ENCODE peak calls at places on chromosomes 4 and X, in ten cellular contexts. W is GM10248; A is activated gamma-delta T cell treated with anti-CD3 and anti-CD28 coated beads, Interleukin-2, amount 50 U/mL, for 16 hours; E is NCI-H1105; F is endothelial cell; L is AG08396; U is body of pancreas; P is CD4-positive, CD25-positive, alpha-beta regulatory T cell; Z is COR-L47; J is head of caudate nucleus. T is an unnamed sample.
A peak's percentile ranks its signal among the peaks of the same experiment; 100 is the strongest.

GRCh38 chr4:3879681-3880594 is 113.8 kb downstream of the ADRA2C start:
- DNase-seq in U (no peak), L (no peak), A (peak; percentile 28), W (no peak), Z (no peak), J (no peak), F (no peak), E (no peak), P (no peak), T (no peak)

GRCh38 chr4:77089880-77090279 is 14.1 kb upstream of the CCNI start:
- DNase-seq in P (no peak), J (no peak), F (no peak), L (no peak), E (no peak), A (no peak), Z (no peak), U (no peak), W (no peak), T (no peak)

GRCh38 chr4:28007693-28008092 is 1147.1 kb downstream of the STIM2 start:
- DNase-seq in E (no peak), P (no peak), U (no peak), L (no peak), F (no peak), Z (no peak), A (no peak), W (no peak), J (peak; percentile 51), T (no peak)

GRCh38 chr4:56215138-56215793 is 172.0 kb downstream of the AASDH start:
- DNase-seq in A (no peak), E (no peak), W (no peak), U (no peak), L (no peak), P (no peak), J (no peak), F (no peak), Z (no peak), T (peak; percentile 62)

GRCh38 chr4:40924096-40924792 is 174.5 kb downstream of the NSUN7 start:
- DNase-seq in U (peak; percentile 63), W (peak; percentile 80), L (peak; percentile 82), P (peak; percentile 19), E (peak; percentile 27), F (peak; percentile 79), J (peak; percentile 70), Z (peak; percentile 51), A (peak; percentile 31), T (peak; percentile 40)

GRCh38 chr4:89024051-89024675 is 32.8 kb downstream of the FAM13A start:
- DNase-seq in P (peak; percentile 55), A (peak; percentile 36), E (peak; percentile 31), J (peak; percentile 63), F (peak; percentile 50), U (peak; percentile 64), L (peak; percentile 64), W (peak; percentile 59), Z (peak; percentile 70), T (peak; percentile 39)

GRCh38 chr4:69362351-69362750 is 82.1 kb downstream of the UGT2B28 start:
- DNase-seq in E (no peak), A (no peak), F (no peak), J (no peak), W (no peak), P (no peak), L (no peak), U (no peak), Z (no peak), T (no peak)

GRCh38 chrX:37926700-37927099 is 79.3 kb upstream of the DYNLT3 start:
- DNase-seq in L (peak; percentile 30), E (peak; percentile 16), W (no peak), U (no peak), F (no peak), P (no peak), A (no peak), J (no peak), Z (peak; percentile 22), T (no peak)

GRCh38 chr4:6907658-6908191 is 1.9 kb upstream of the TBC1D14 start:
- DNase-seq in J (peak; percentile 71), W (no peak), L (no peak), E (no peak), U (peak; percentile 55), A (no peak), P (no peak), F (peak; percentile 39), Z (peak; percentile 54), T (peak; percentile 65)

GRCh38 chr4:41745292-41746024 is 3.1 kb downstream of the PHOX2B start:
- DNase-seq in E (no peak), L (no peak), A (no peak), P (no peak), J (no peak), U (no peak), F (no peak), W (no peak), Z (no peak), T (no peak)

GRCh38 chr4:57553695-57554094 is 443.5 kb upstream of the IGFBP7 start:
- DNase-seq in L (no peak), P (no peak), Z (no peak), W (no peak), E (no peak), A (no peak), U (no peak), J (no peak), F (no peak), T (no peak)

GRCh38 chr4:136742330-136742729 is 790.0 kb downstream of the PCDH18 start:
- DNase-seq in P (no peak), E (no peak), W (no peak), F (no peak), Z (no peak), J (no peak), A (no peak), U (no peak), L (peak; percentile 14), T (no peak)

GRCh38 chr4:179417357-179417756 is 1975.1 kb upstream of the AGA start:
- DNase-seq in F (no peak), L (no peak), E (no peak), U (no peak), Z (no peak), A (no peak), P (no peak), J (no peak), W (no peak), T (no peak)

GRCh38 chr4:22500831-22501714 is 14.8 kb downstream of the ADGRA3 start:
- DNase-seq in U (peak; percentile 22), P (no peak), W (no peak), E (no peak), J (no peak), L (peak; percentile 33), A (no peak), F (no peak), Z (no peak), T (no peak)

GRCh38 chrX:41314204-41314603 is 19.8 kb upstream of the DDX3X start:
- DNase-seq in Z (no peak), L (no peak), U (no peak), A (no peak), J (no peak), W (no peak), P (no peak), E (no peak), F (no peak), T (no peak)

GRCh38 chr4:174475528-174475927 is 46.8 kb downstream of the HPGD start:
- DNase-seq in L (no peak), Z (no peak), A (no peak), J (no peak), E (no peak), F (no peak), P (no peak), W (no peak), U (no peak), T (no peak)

GRCh38 chrX:79601336-79602131 is 234.4 kb upstream of the ITM2A start:
- DNase-seq in W (no peak), F (no peak), J (no peak), U (no peak), E (no peak), A (no peak), L (no peak), P (no peak), Z (no peak), T (peak; percentile 8)

GRCh38 chr4:1488831-1489638 is 82.8 kb upstream of the NKX1-1 start:
- DNase-seq in E (no peak), A (no peak), W (no peak), F (no peak), P (no peak), J (no peak), U (no peak), L (no peak), Z (no peak), T (no peak)

GRCh38 chr4:184280104-184280503 is 62.4 kb upstream of the ENPP6 start:
- DNase-seq in A (no peak), W (no peak), F (no peak), Z (no peak), L (no peak), U (no peak), J (no peak), E (no peak), P (no peak), T (no peak)

GRCh38 chr4:47741200-47741599 is 96.7 kb downstream of the CORIN start:
- DNase-seq in U (no peak), J (no peak), P (no peak), A (no peak), W (no peak), E (no peak), L (no peak), F (no peak), Z (no peak), T (no peak)

GRCh38 chr4:23382880-23383279 is 507.0 kb downstream of the PPARGC1A start:
- DNase-seq in U (no peak), E (no peak), P (no peak), L (no peak), J (no peak), A (no peak), W (no peak), F (no peak), Z (no peak), T (no peak)

GRCh38 chrX:63258144-63258543 is 93.0 kb downstream of the SPIN4 start:
- DNase-seq in A (no peak), L (no peak), J (no peak), U (no peak), Z (no peak), F (no peak), P (no peak), E (no peak), W (no peak), T (no peak)

GRCh38 chr4:182483685-182484084 is 240.5 kb downstream of the TENM3 start:
- DNase-seq in Z (no peak), E (no peak), P (no peak), F (no peak), L (no peak), A (no peak), W (no peak), U (no peak), J (no peak), T (no peak)

GRCh38 chr4:145545538-145546224 is 64.0 kb downstream of the SMAD1 start:
- DNase-seq in U (peak; percentile 67), A (no peak), P (no peak), Z (no peak), F (peak; percentile 23), W (no peak), J (no peak), L (peak; percentile 50), E (no peak), T (no peak)

GRCh38 chr4:26484032-26484515 is 6.2 kb downstream of the CCKAR start:
- DNase-seq in P (no peak), F (no peak), U (no peak), J (no peak), Z (no peak), W (no peak), E (no peak), A (no peak), L (no peak), T (no peak)

GRCh38 chr4:81605278-81605677 is 133.6 kb upstream of the RASGEF1B start:
- DNase-seq in Z (no peak), A (no peak), P (no peak), U (no peak), W (no peak), L (no peak), E (no peak), F (no peak), J (peak; percentile 14), T (no peak)

GRCh38 chr4:52552778-52553177 is 106.3 kb downstream of the USP46 start:
- DNase-seq in W (no peak), U (no peak), A (no peak), F (no peak), L (no peak), J (no peak), P (no peak), E (no peak), Z (no peak), T (no peak)

GRCh38 chr4:119656986-119657635 is 28.5 kb upstream of the PDE5A start:
- DNase-seq in F (no peak), A (no peak), W (no peak), U (no peak), L (no peak), Z (no peak), J (no peak), P (no peak), E (no peak), T (no peak)

T was measured in NCI-H146.